ENCODE peak calls at places on chromosomes 7 and 10, in ten cellular contexts. One of them, this sample, is unnamed.

GRCh38 chr10:80411681-80412230 is 3.4 kb downstream of the PRXL2A start:
- DNase-seq in activated B cell treated with CpG ODN at 0.5 μM for 24 hours: no peak
- DNase-seq in RWPE1: no peak
- DNase-seq in transverse colon: no peak
- DNase-seq in AG09309: no peak
- DNase-seq in OCI-LY7: no peak
- DNase-seq in IMR-90: no peak
- DNase-seq in uterus: no peak
- DNase-seq in thyroid gland: no peak
- DNase-seq in AG09319: no peak
- DNase-seq in this sample: no peak

GRCh38 chr10:103141950-103142349 is 51.1 kb downstream of the NT5C2 start:
- DNase-seq in uterus: no peak
- DNase-seq in AG09309: no peak
- DNase-seq in RWPE1: no peak
- DNase-seq in AG09319: no peak
- DNase-seq in activated B cell treated with CpG ODN at 0.5 μM for 24 hours: no peak
- DNase-seq in transverse colon: no peak
- DNase-seq in OCI-LY7: no peak
- DNase-seq in IMR-90: no peak
- DNase-seq in thyroid gland: no peak
- DNase-seq in this sample: no peak

GRCh38 chr10:100912609-100913469 is at the start of gene SLF2:
- DNase-seq in OCI-LY7: peak; percentile 98
- DNase-seq in AG09309: peak; percentile 91
- DNase-seq in uterus: peak; percentile 98
- DNase-seq in IMR-90: peak; percentile 98
- DNase-seq in AG09319: peak; percentile 95
- DNase-seq in thyroid gland: peak; percentile 99
- DNase-seq in transverse colon: peak; percentile 99
- DNase-seq in RWPE1: peak; percentile 100
- DNase-seq in activated B cell treated with CpG ODN at 0.5 μM for 24 hours: peak; percentile 82
- DNase-seq in this sample: peak; percentile 78

GRCh38 chr10:74923556-74923955 is 97.2 kb downstream of the KAT6B start:
- DNase-seq in thyroid gland: peak; percentile 73
- DNase-seq in OCI-LY7: peak; percentile 5
- DNase-seq in activated B cell treated with CpG ODN at 0.5 μM for 24 hours: no peak
- DNase-seq in transverse colon: no peak
- DNase-seq in AG09309: no peak
- DNase-seq in AG09319: no peak
- DNase-seq in RWPE1: no peak
- DNase-seq in uterus: no peak
- DNase-seq in IMR-90: no peak
- DNase-seq in this sample: no peak

GRCh38 chr10:22693371-22693784 is 21.0 kb downstream of the PIP4K2A start:
- DNase-seq in IMR-90: peak; percentile 84
- DNase-seq in uterus: no peak
- DNase-seq in transverse colon: no peak
- DNase-seq in OCI-LY7: no peak
- DNase-seq in activated B cell treated with CpG ODN at 0.5 μM for 24 hours: no peak
- DNase-seq in thyroid gland: no peak
- DNase-seq in AG09319: no peak
- DNase-seq in RWPE1: no peak
- DNase-seq in AG09309: no peak
- DNase-seq in this sample: no peak

GRCh38 chr7:17133977-17134376 is 164.5 kb upstream of the AHR start:
- DNase-seq in AG09309: no peak
- DNase-seq in transverse colon: no peak
- DNase-seq in OCI-LY7: no peak
- DNase-seq in thyroid gland: no peak
- DNase-seq in RWPE1: no peak
- DNase-seq in uterus: no peak
- DNase-seq in AG09319: no peak
- DNase-seq in activated B cell treated with CpG ODN at 0.5 μM for 24 hours: no peak
- DNase-seq in IMR-90: no peak
- DNase-seq in this sample: no peak

GRCh38 chr7:34430456-34430855 is 227.6 kb upstream of the NPSR1 start:
- DNase-seq in thyroid gland: no peak
- DNase-seq in transverse colon: no peak
- DNase-seq in OCI-LY7: no peak
- DNase-seq in IMR-90: peak; percentile 44
- DNase-seq in RWPE1: peak; percentile 54
- DNase-seq in activated B cell treated with CpG ODN at 0.5 μM for 24 hours: no peak
- DNase-seq in uterus: no peak
- DNase-seq in AG09309: peak; percentile 51
- DNase-seq in AG09319: peak; percentile 8
- DNase-seq in this sample: no peak

GRCh38 chr7:82839555-82839954 is 323.1 kb downstream of the PCLO start:
- DNase-seq in RWPE1: no peak
- DNase-seq in OCI-LY7: no peak
- DNase-seq in transverse colon: no peak
- DNase-seq in AG09309: no peak
- DNase-seq in IMR-90: no peak
- DNase-seq in activated B cell treated with CpG ODN at 0.5 μM for 24 hours: no peak
- DNase-seq in uterus: no peak
- DNase-seq in thyroid gland: no peak
- DNase-seq in AG09319: no peak
- DNase-seq in this sample: no peak

GRCh38 chr7:39750253-39750994 is 127.1 kb downstream of the RALA start:
- DNase-seq in AG09309: no peak
- DNase-seq in RWPE1: no peak
- DNase-seq in activated B cell treated with CpG ODN at 0.5 μM for 24 hours: no peak
- DNase-seq in thyroid gland: no peak
- DNase-seq in transverse colon: no peak
- DNase-seq in AG09319: no peak
- DNase-seq in OCI-LY7: no peak
- DNase-seq in uterus: no peak
- DNase-seq in IMR-90: peak; percentile 26
- DNase-seq in this sample: no peak

GRCh38 chr10:9305018-9305655 is 1250.6 kb downstream of the GATA3 start:
- DNase-seq in OCI-LY7: peak; percentile 11
- DNase-seq in IMR-90: peak; percentile 19
- DNase-seq in RWPE1: peak; percentile 25
- DNase-seq in activated B cell treated with CpG ODN at 0.5 μM for 24 hours: no peak
- DNase-seq in thyroid gland: no peak
- DNase-seq in AG09319: no peak
- DNase-seq in transverse colon: no peak
- DNase-seq in uterus: no peak
- DNase-seq in AG09309: no peak
- DNase-seq in this sample: no peak

GRCh38 chr10:113158183-113158582 is 208.1 kb downstream of the TCF7L2 start:
- DNase-seq in RWPE1: peak; percentile 9
- DNase-seq in IMR-90: peak; percentile 44
- DNase-seq in OCI-LY7: no peak
- DNase-seq in uterus: no peak
- DNase-seq in transverse colon: no peak
- DNase-seq in thyroid gland: peak; percentile 71
- DNase-seq in AG09309: no peak
- DNase-seq in activated B cell treated with CpG ODN at 0.5 μM for 24 hours: no peak
- DNase-seq in AG09319: peak; percentile 27
- DNase-seq in this sample: no peak

GRCh38 chr10:71344154-71344915 is 25.3 kb downstream of the SLC29A3 start:
- DNase-seq in AG09319: no peak
- DNase-seq in uterus: no peak
- DNase-seq in RWPE1: no peak
- DNase-seq in OCI-LY7: no peak
- DNase-seq in IMR-90: no peak
- DNase-seq in activated B cell treated with CpG ODN at 0.5 μM for 24 hours: no peak
- DNase-seq in thyroid gland: no peak
- DNase-seq in transverse colon: no peak
- DNase-seq in AG09309: no peak
- DNase-seq in this sample: no peak

GRCh38 chr10:30828680-30829079 is 199.1 kb upstream of the LYZL2 start:
- DNase-seq in RWPE1: no peak
- DNase-seq in transverse colon: no peak
- DNase-seq in AG09309: no peak
- DNase-seq in AG09319: no peak
- DNase-seq in uterus: no peak
- DNase-seq in OCI-LY7: no peak
- DNase-seq in IMR-90: no peak
- DNase-seq in thyroid gland: no peak
- DNase-seq in activated B cell treated with CpG ODN at 0.5 μM for 24 hours: no peak
- DNase-seq in this sample: no peak

GRCh38 chr7:1533569-1534329 is 3.2 kb downstream of the MAFK start:
- DNase-seq in IMR-90: peak; percentile 95
- DNase-seq in OCI-LY7: no peak
- DNase-seq in thyroid gland: peak; percentile 66
- DNase-seq in RWPE1: peak; percentile 74
- DNase-seq in AG09309: peak; percentile 64
- DNase-seq in AG09319: peak; percentile 41
- DNase-seq in activated B cell treated with CpG ODN at 0.5 μM for 24 hours: no peak
- DNase-seq in uterus: peak; percentile 41
- DNase-seq in transverse colon: peak; percentile 59
- DNase-seq in this sample: no peak

GRCh38 chr10:6231730-6232129 is 29.0 kb downstream of the PFKFB3 start:
- DNase-seq in transverse colon: no peak
- DNase-seq in AG09319: no peak
- DNase-seq in activated B cell treated with CpG ODN at 0.5 μM for 24 hours: no peak
- DNase-seq in OCI-LY7: no peak
- DNase-seq in AG09309: no peak
- DNase-seq in thyroid gland: no peak
- DNase-seq in IMR-90: no peak
- DNase-seq in RWPE1: no peak
- DNase-seq in uterus: no peak
- DNase-seq in this sample: no peak

GRCh38 chr7:67823345-67823744 is 826.7 kb downstream of the TYW1 start:
- DNase-seq in thyroid gland: no peak
- DNase-seq in activated B cell treated with CpG ODN at 0.5 μM for 24 hours: no peak
- DNase-seq in AG09319: no peak
- DNase-seq in transverse colon: no peak
- DNase-seq in OCI-LY7: no peak
- DNase-seq in uterus: no peak
- DNase-seq in IMR-90: no peak
- DNase-seq in RWPE1: peak; percentile 9
- DNase-seq in AG09309: no peak
- DNase-seq in this sample: no peak

DNA sequence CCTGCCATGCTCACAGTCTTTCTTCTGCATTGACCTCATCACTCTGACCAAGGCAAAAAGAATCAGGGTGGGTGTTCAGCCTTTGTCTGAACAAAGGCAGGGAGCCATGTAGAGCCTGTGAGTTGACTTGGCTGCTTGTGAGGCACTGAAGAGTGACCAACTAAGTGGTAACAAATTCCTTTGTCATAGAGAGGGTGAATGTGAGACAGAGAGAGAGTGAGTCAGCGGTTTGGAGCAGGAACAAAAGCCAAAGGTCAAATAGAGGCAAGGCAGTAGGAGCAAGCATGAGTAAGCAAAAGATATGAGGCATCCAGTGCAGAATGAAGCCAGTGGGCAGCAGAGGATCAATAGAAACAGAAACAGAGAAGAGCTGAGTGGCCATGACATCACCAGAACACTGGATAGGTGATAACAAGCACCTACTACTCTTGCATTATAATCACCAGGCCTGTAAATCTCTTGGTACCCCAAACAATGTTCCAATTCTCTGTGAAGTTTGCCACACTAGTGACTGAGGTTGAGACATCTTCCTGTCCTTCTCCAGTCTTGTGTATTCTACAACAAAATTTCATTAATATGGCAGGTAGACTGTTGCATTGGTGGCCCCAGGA is 116.2 kb upstream of the LAMB4 start:
- DNase-seq in OCI-LY7: no peak
- DNase-seq in AG09309: peak; percentile 88
- DNase-seq in RWPE1: peak; percentile 59
- DNase-seq in AG09319: peak; percentile 88
- DNase-seq in activated B cell treated with CpG ODN at 0.5 μM for 24 hours: no peak
- DNase-seq in thyroid gland: peak; percentile 79
- DNase-seq in transverse colon: no peak
- DNase-seq in uterus: no peak
- DNase-seq in IMR-90: peak; percentile 96
- DNase-seq in this sample: no peak
- TF ChIP-seq CTCF in OCI-LY7: no peak
- TF ChIP-seq CTCF in AG09309: no peak
- TF ChIP-seq CTCF in RWPE1: no peak
- TF ChIP-seq CTCF in AG09319: peak; percentile 32
- TF ChIP-seq CTCF in activated B cell treated with CpG ODN at 0.5 μM for 24 hours: no peak
- TF ChIP-seq CTCF in thyroid gland: no peak
- TF ChIP-seq CTCF in transverse colon: no peak
- TF ChIP-seq CTCF in uterus: no peak
- TF ChIP-seq CTCF in IMR-90: peak; percentile 26
- TF ChIP-seq CTCF in this sample: no peak

GRCh38 chr10:47111329-47111862 is 188.6 kb upstream of the GDF10 start:
- DNase-seq in IMR-90: no peak
- DNase-seq in AG09309: no peak
- DNase-seq in uterus: no peak
- DNase-seq in thyroid gland: no peak
- DNase-seq in activated B cell treated with CpG ODN at 0.5 μM for 24 hours: no peak
- DNase-seq in transverse colon: no peak
- DNase-seq in RWPE1: no peak
- DNase-seq in OCI-LY7: no peak
- DNase-seq in AG09319: no peak
- DNase-seq in this sample: no peak
- TF ChIP-seq CTCF in IMR-90: no peak
- TF ChIP-seq CTCF in AG09309: no peak
- TF ChIP-seq CTCF in uterus: no peak
- TF ChIP-seq CTCF in thyroid gland: no peak
- TF ChIP-seq CTCF in activated B cell treated with CpG ODN at 0.5 μM for 24 hours: no peak
- TF ChIP-seq CTCF in transverse colon: no peak
- TF ChIP-seq CTCF in RWPE1: no peak
- TF ChIP-seq CTCF in OCI-LY7: peak; percentile 13
- TF ChIP-seq CTCF in AG09319: no peak
- TF ChIP-seq CTCF in this sample: no peak

DNA sequence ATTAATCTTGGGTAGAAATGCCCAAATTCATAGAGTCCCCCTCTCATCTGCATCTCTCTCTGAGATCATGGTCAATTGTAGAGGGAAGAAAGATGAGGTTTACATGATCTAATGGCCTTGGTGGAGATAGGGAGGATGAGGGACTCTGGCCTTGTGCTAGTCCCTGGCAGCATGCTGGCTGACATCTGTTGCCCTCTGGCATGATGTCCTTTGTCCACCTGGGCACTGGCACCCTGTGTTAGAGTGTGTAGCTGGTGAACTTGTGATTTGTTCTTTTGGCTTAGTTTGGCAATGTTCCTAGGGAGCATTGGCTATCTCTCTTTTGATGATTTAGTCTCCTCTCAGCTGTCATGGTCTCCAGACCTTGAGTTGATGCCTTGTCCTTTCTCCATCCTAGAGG is 103.2 kb downstream of the DYNC1I1 start:
- DNase-seq in RWPE1: no peak
- DNase-seq in IMR-90: no peak
- DNase-seq in uterus: no peak
- DNase-seq in OCI-LY7: no peak
- DNase-seq in transverse colon: no peak
- DNase-seq in thyroid gland: no peak
- DNase-seq in activated B cell treated with CpG ODN at 0.5 μM for 24 hours: no peak
- DNase-seq in AG09309: no peak
- DNase-seq in AG09319: no peak
- DNase-seq in this sample: no peak
- TF ChIP-seq CTCF in RWPE1: no peak
- TF ChIP-seq CTCF in IMR-90: no peak
- TF ChIP-seq CTCF in uterus: no peak
- TF ChIP-seq CTCF in OCI-LY7: no peak
- TF ChIP-seq CTCF in transverse colon: no peak
- TF ChIP-seq CTCF in thyroid gland: no peak
- TF ChIP-seq CTCF in activated B cell treated with CpG ODN at 0.5 μM for 24 hours: no peak
- TF ChIP-seq CTCF in AG09309: no peak
- TF ChIP-seq CTCF in AG09319: no peak
- TF ChIP-seq CTCF in this sample: no peak

DNA sequence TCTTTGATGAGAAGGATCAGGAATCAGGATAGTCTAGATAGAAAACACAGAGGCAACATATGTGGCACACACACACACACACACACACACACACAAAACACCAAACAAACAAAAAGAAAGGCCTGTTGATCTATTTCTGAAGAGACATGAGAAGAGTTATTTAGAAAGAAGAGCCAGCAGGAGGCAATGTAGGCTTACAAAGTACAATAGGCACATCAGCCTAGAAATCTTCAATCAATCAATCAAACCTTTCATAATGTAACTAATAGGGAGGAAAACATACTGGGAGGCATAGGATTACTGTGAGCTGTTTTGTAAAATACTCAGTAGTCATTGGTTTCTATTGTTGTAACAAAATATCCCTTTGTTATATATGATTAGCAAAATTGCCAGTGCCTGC is 47.3 kb upstream of the TES start:
- DNase-seq in transverse colon: no peak
- DNase-seq in AG09319: no peak
- DNase-seq in OCI-LY7: no peak
- DNase-seq in activated B cell treated with CpG ODN at 0.5 μM for 24 hours: no peak
- DNase-seq in IMR-90: no peak
- DNase-seq in AG09309: no peak
- DNase-seq in RWPE1: no peak
- DNase-seq in thyroid gland: no peak
- DNase-seq in uterus: no peak
- DNase-seq in this sample: no peak
- TF ChIP-seq CTCF in transverse colon: no peak
- TF ChIP-seq CTCF in AG09319: no peak
- TF ChIP-seq CTCF in OCI-LY7: no peak
- TF ChIP-seq CTCF in activated B cell treated with CpG ODN at 0.5 μM for 24 hours: no peak
- TF ChIP-seq CTCF in IMR-90: no peak
- TF ChIP-seq CTCF in AG09309: no peak
- TF ChIP-seq CTCF in RWPE1: no peak
- TF ChIP-seq CTCF in thyroid gland: peak; percentile 21
- TF ChIP-seq CTCF in uterus: no peak
- TF ChIP-seq CTCF in this sample: no peak

This sample was measured in D721Med.